ENCODE peak calls at places on chromosomes 7 and 10, in six cellular contexts. Z is HepG2, M is cardiac muscle cell, F is lung, N is GM23248, J is IMR-90. R is an unnamed sample.

GRCh38 chr10:8229153-8229552 is 174.7 kb downstream of the GATA3 start:
- DNase-seq in Z (no peak), M (no peak), F (no peak), N (no peak), J (no peak), R (no peak)

GRCh38 chr10:77320852-77321496 is 316.6 kb downstream of the KCNMA1 start:
- DNase-seq in Z (no peak), M (no peak), F (no peak), N (peak; percentile 77), J (peak; percentile 99), R (no peak)

GRCh38 chr10:1467450-1467849 is 269.9 kb downstream of the ADARB2 start:
- DNase-seq in Z (no peak), M (no peak), F (no peak), N (no peak), J (no peak), R (peak; percentile 74)

GRCh38 chr7:142438235-142438922 is 180.5 kb upstream of the PRSS58 start:
- DNase-seq in Z (peak; percentile 9), M (peak; percentile 57), F (no peak), N (peak; percentile 70), J (peak; percentile 64), R (peak; percentile 46)

GRCh38 chr7:101273126-101273525 is 28.2 kb upstream of the FIS1 start:
- DNase-seq in Z (no peak), M (no peak), F (no peak), N (no peak), J (no peak), R (no peak)

GRCh38 chr7:41103331-41103730 is 599.6 kb downstream of the INHBA start:
- DNase-seq in Z (no peak), M (no peak), F (no peak), N (peak; percentile 34), J (peak; percentile 77), R (no peak)

GRCh38 chr10:68067508-68067907 is 7.6 kb downstream of the HERC4 start:
- DNase-seq in Z (no peak), M (no peak), F (no peak), N (no peak), J (no peak), R (no peak)

GRCh38 chr10:14773551-14774213 is 1.0 kb downstream of the FAM107B start:
- DNase-seq in Z (no peak), M (no peak), F (no peak), N (peak; percentile 15), J (no peak), R (no peak)

GRCh38 chr10:11017575-11018425 is at the start of gene CELF2:
- DNase-seq in Z (no peak), M (peak; percentile 91), F (peak; percentile 80), N (peak; percentile 60), J (no peak), R (peak; percentile 64)

GRCh38 chr10:63862860-63863259 is 341.7 kb downstream of the REEP3 start:
- DNase-seq in Z (no peak), M (no peak), F (no peak), N (no peak), J (no peak), R (no peak)

GRCh38 chr10:43204943-43205671 is 61.8 kb downstream of the RASGEF1A start:
- DNase-seq in Z (peak; percentile 38), M (peak; percentile 70), F (no peak), N (peak; percentile 78), J (peak; percentile 48), R (peak; percentile 38)

GRCh38 chr7:55118426-55118825 is 99.6 kb downstream of the EGFR start:
- DNase-seq in Z (no peak), M (no peak), F (no peak), N (no peak), J (no peak), R (no peak)
- H3K27me3 ChIP-seq in Z (no peaks in the 10 kb centered on the region), M (no peaks in the 10 kb centered on the region), F (no peaks in the 10 kb centered on the region), N (no peaks in the 10 kb centered on the region), J (no peaks in the 10 kb centered on the region), R (no peaks in the 10 kb centered on the region)

DNA sequence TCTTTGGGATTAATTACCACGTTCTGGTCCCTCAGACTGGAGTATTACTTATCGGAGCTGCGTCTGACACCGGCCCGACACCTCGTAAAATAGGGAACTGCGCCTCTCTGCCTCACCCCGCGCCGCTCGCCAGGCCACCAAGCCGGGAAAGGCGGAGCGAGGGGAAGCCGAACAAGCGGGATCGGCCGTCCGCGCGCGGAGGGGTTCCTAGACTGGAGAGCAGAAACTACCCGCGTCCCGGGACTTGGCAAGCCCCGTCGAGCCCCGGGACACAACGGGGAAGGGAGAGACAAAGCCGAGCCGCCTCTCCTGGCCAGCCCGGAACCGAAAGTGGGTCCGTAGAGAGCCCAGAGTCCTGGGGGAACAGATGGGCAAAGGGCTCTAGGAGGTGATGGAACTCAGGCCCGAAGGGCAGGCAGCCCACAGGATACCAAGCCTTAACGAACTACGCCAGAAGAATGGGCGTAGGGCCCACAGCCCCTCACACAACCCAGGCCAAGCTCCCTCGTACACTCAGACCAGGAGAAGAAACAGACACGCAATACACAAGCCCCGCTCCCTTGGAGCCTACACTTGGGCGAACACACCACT is 6.5 kb downstream of the LBX1 start:
- DNase-seq in Z (no peak), M (no peak), F (no peak), N (peak; percentile 56), J (no peak), R (no peak)
- H3K27me3 ChIP-seq in Z (peaks cover 30% of the 10 kb centered on the region), M (peaks cover 100% of the 10 kb centered on the region), F (peaks cover 11% of the 10 kb centered on the region), N (peaks cover 97% of the 10 kb centered on the region), J (peaks cover 97% of the 10 kb centered on the region), R (peaks cover 76% of the 10 kb centered on the region)

GRCh38 chr10:83225781-83226180 is 913.5 kb upstream of the GHITM start:
- DNase-seq in Z (no peak), M (no peak), F (no peak), N (no peak), J (no peak), R (no peak)
- H3K27me3 ChIP-seq in Z (no peaks in the 10 kb centered on the region), M (no peaks in the 10 kb centered on the region), F (no peaks in the 10 kb centered on the region), N (no peaks in the 10 kb centered on the region), J (no peaks in the 10 kb centered on the region), R (no peaks in the 10 kb centered on the region)

DNA sequence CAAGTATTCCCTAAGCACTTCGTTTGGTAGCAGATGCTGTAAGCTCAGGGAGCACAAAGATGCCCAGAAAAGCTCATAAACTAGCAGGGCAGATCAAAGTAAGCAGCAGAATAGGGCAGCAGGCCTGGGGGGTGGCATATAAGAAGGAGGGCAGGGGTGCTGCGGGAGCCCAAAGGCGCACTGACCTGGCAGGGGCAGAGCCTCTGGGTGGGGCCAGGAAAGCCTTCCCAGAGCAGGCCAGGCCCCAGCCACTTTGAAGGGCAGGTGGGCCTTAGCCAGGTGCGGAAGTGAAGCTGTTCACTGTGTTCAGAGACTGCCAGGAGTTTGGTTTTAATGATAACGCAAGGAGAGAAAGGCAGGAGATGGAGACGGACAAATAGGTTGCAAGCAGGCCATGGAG is 3.9 kb downstream of the GDF10 start:
- DNase-seq in Z (no peak), M (no peak), F (no peak), N (no peak), J (no peak), R (no peak)
- H3K27me3 ChIP-seq in Z (no peaks in the 10 kb centered on the region), M (peaks cover 58% of the 10 kb centered on the region), F (peaks cover 9% of the 10 kb centered on the region), N (peaks cover 52% of the 10 kb centered on the region), J (peaks cover 82% of the 10 kb centered on the region), R (no peaks in the 10 kb centered on the region)

R was measured in small intestine.